ENCODE peak calls at places on chromosomes 16 and 17, in ten cellular contexts. One of them, this sample, is unnamed.

GRCh38 chr16:11058820-11059219 is 114.5 kb downstream of the CLEC16A start:
- ATAC-seq in effector memory CD8-positive, alpha-beta T cell: no peak
- ATAC-seq in activated B cell treated with CpG ODN at 0.5 μM for 24 hours: no peak
- ATAC-seq in naive thymus-derived CD8-positive, alpha-beta T cell: no peak
- ATAC-seq in thoracic aorta: no peak
- ATAC-seq in PC-3: no peak
- ATAC-seq in activated T-cell treated with anti-CD3 and anti-CD28 coated beads, Interleukin-2, amount 50 U/mL, for 4 hours: no peak
- ATAC-seq in T-cell: no peak
- ATAC-seq in CD4-positive, alpha-beta T cell: no peak
- ATAC-seq in activated CD4-positive, alpha-beta T cell treated with anti-CD3 and anti-CD28 coated beads for 36 hours: no peak
- ATAC-seq in this sample: no peak

GRCh38 chr16:87060026-87060986 is 256.9 kb downstream of the C16orf95 start:
- ATAC-seq in activated T-cell treated with anti-CD3 and anti-CD28 coated beads, Interleukin-2, amount 50 U/mL, for 4 hours: no peak
- ATAC-seq in activated B cell treated with CpG ODN at 0.5 μM for 24 hours: no peak
- ATAC-seq in naive thymus-derived CD8-positive, alpha-beta T cell: no peak
- ATAC-seq in CD4-positive, alpha-beta T cell: no peak
- ATAC-seq in thoracic aorta: peak; percentile 51
- ATAC-seq in effector memory CD8-positive, alpha-beta T cell: no peak
- ATAC-seq in PC-3: no peak
- ATAC-seq in T-cell: no peak
- ATAC-seq in activated CD4-positive, alpha-beta T cell treated with anti-CD3 and anti-CD28 coated beads for 36 hours: no peak
- ATAC-seq in this sample: no peak

GRCh38 chr17:4945176-4945943 is 3.0 kb downstream of the PFN1 start:
- ATAC-seq in activated CD4-positive, alpha-beta T cell treated with anti-CD3 and anti-CD28 coated beads for 36 hours: peak; percentile 47
- ATAC-seq in naive thymus-derived CD8-positive, alpha-beta T cell: no peak
- ATAC-seq in T-cell: no peak
- ATAC-seq in activated T-cell treated with anti-CD3 and anti-CD28 coated beads, Interleukin-2, amount 50 U/mL, for 4 hours: peak; percentile 33
- ATAC-seq in PC-3: peak; percentile 27
- ATAC-seq in CD4-positive, alpha-beta T cell: peak; percentile 17
- ATAC-seq in thoracic aorta: peak; percentile 50
- ATAC-seq in activated B cell treated with CpG ODN at 0.5 μM for 24 hours: peak; percentile 25
- ATAC-seq in effector memory CD8-positive, alpha-beta T cell: peak; percentile 25
- ATAC-seq in this sample: peak; percentile 59

GRCh38 chr16:19297454-19297853 is 11.9 kb downstream of the CLEC19A start:
- ATAC-seq in activated CD4-positive, alpha-beta T cell treated with anti-CD3 and anti-CD28 coated beads for 36 hours: no peak
- ATAC-seq in PC-3: no peak
- ATAC-seq in activated B cell treated with CpG ODN at 0.5 μM for 24 hours: no peak
- ATAC-seq in effector memory CD8-positive, alpha-beta T cell: no peak
- ATAC-seq in naive thymus-derived CD8-positive, alpha-beta T cell: no peak
- ATAC-seq in T-cell: no peak
- ATAC-seq in activated T-cell treated with anti-CD3 and anti-CD28 coated beads, Interleukin-2, amount 50 U/mL, for 4 hours: no peak
- ATAC-seq in thoracic aorta: no peak
- ATAC-seq in CD4-positive, alpha-beta T cell: no peak
- ATAC-seq in this sample: no peak

GRCh38 chr17:77049440-77049839 is 91.3 kb upstream of the SEC14L1 start:
- ATAC-seq in PC-3: peak; percentile 31
- ATAC-seq in naive thymus-derived CD8-positive, alpha-beta T cell: no peak
- ATAC-seq in activated B cell treated with CpG ODN at 0.5 μM for 24 hours: no peak
- ATAC-seq in thoracic aorta: no peak
- ATAC-seq in T-cell: no peak
- ATAC-seq in activated T-cell treated with anti-CD3 and anti-CD28 coated beads, Interleukin-2, amount 50 U/mL, for 4 hours: no peak
- ATAC-seq in effector memory CD8-positive, alpha-beta T cell: no peak
- ATAC-seq in activated CD4-positive, alpha-beta T cell treated with anti-CD3 and anti-CD28 coated beads for 36 hours: no peak
- ATAC-seq in CD4-positive, alpha-beta T cell: no peak
- ATAC-seq in this sample: no peak

GRCh38 chr17:31564883-31565297 is 173.4 kb downstream of the RAB11FIP4 start:
- ATAC-seq in activated T-cell treated with anti-CD3 and anti-CD28 coated beads, Interleukin-2, amount 50 U/mL, for 4 hours: no peak
- ATAC-seq in CD4-positive, alpha-beta T cell: no peak
- ATAC-seq in activated B cell treated with CpG ODN at 0.5 μM for 24 hours: no peak
- ATAC-seq in activated CD4-positive, alpha-beta T cell treated with anti-CD3 and anti-CD28 coated beads for 36 hours: no peak
- ATAC-seq in PC-3: no peak
- ATAC-seq in effector memory CD8-positive, alpha-beta T cell: no peak
- ATAC-seq in T-cell: no peak
- ATAC-seq in thoracic aorta: no peak
- ATAC-seq in naive thymus-derived CD8-positive, alpha-beta T cell: no peak
- ATAC-seq in this sample: no peak

GRCh38 chr17:47934856-47935255 is 6.5 kb upstream of the PNPO start:
- ATAC-seq in activated CD4-positive, alpha-beta T cell treated with anti-CD3 and anti-CD28 coated beads for 36 hours: no peak
- ATAC-seq in thoracic aorta: no peak
- ATAC-seq in T-cell: no peak
- ATAC-seq in CD4-positive, alpha-beta T cell: no peak
- ATAC-seq in PC-3: peak; percentile 26
- ATAC-seq in activated T-cell treated with anti-CD3 and anti-CD28 coated beads, Interleukin-2, amount 50 U/mL, for 4 hours: no peak
- ATAC-seq in activated B cell treated with CpG ODN at 0.5 μM for 24 hours: no peak
- ATAC-seq in naive thymus-derived CD8-positive, alpha-beta T cell: no peak
- ATAC-seq in effector memory CD8-positive, alpha-beta T cell: no peak
- ATAC-seq in this sample: no peak

GRCh38 chr17:77332034-77332971 is 191.5 kb downstream of the SEC14L1 start:
- ATAC-seq in activated T-cell treated with anti-CD3 and anti-CD28 coated beads, Interleukin-2, amount 50 U/mL, for 4 hours: peak; percentile 33
- ATAC-seq in T-cell: peak; percentile 73
- ATAC-seq in activated B cell treated with CpG ODN at 0.5 μM for 24 hours: peak; percentile 16
- ATAC-seq in naive thymus-derived CD8-positive, alpha-beta T cell: peak; percentile 69
- ATAC-seq in effector memory CD8-positive, alpha-beta T cell: peak; percentile 67
- ATAC-seq in CD4-positive, alpha-beta T cell: peak; percentile 47
- ATAC-seq in thoracic aorta: no peak
- ATAC-seq in PC-3: peak; percentile 3
- ATAC-seq in activated CD4-positive, alpha-beta T cell treated with anti-CD3 and anti-CD28 coated beads for 36 hours: peak; percentile 14
- ATAC-seq in this sample: peak; percentile 43

GRCh38 chr16:84927621-84928591 is 83.4 kb downstream of the ZDHHC7 start:
- ATAC-seq in PC-3: no peak
- ATAC-seq in effector memory CD8-positive, alpha-beta T cell: no peak
- ATAC-seq in CD4-positive, alpha-beta T cell: no peak
- ATAC-seq in thoracic aorta: no peak
- ATAC-seq in activated CD4-positive, alpha-beta T cell treated with anti-CD3 and anti-CD28 coated beads for 36 hours: no peak
- ATAC-seq in T-cell: no peak
- ATAC-seq in activated T-cell treated with anti-CD3 and anti-CD28 coated beads, Interleukin-2, amount 50 U/mL, for 4 hours: no peak
- ATAC-seq in naive thymus-derived CD8-positive, alpha-beta T cell: no peak
- ATAC-seq in activated B cell treated with CpG ODN at 0.5 μM for 24 hours: no peak
- ATAC-seq in this sample: no peak

GRCh38 chr17:62206550-62206949 is 141.5 kb upstream of the MED13 start:
- ATAC-seq in T-cell: no peak
- ATAC-seq in thoracic aorta: no peak
- ATAC-seq in CD4-positive, alpha-beta T cell: no peak
- ATAC-seq in activated CD4-positive, alpha-beta T cell treated with anti-CD3 and anti-CD28 coated beads for 36 hours: no peak
- ATAC-seq in activated T-cell treated with anti-CD3 and anti-CD28 coated beads, Interleukin-2, amount 50 U/mL, for 4 hours: no peak
- ATAC-seq in PC-3: no peak
- ATAC-seq in effector memory CD8-positive, alpha-beta T cell: no peak
- ATAC-seq in naive thymus-derived CD8-positive, alpha-beta T cell: no peak
- ATAC-seq in activated B cell treated with CpG ODN at 0.5 μM for 24 hours: no peak
- ATAC-seq in this sample: no peak

GRCh38 chr17:50201226-50201854 is at the start of gene COL1A1:
- ATAC-seq in effector memory CD8-positive, alpha-beta T cell: no peak
- ATAC-seq in thoracic aorta: peak; percentile 7
- ATAC-seq in naive thymus-derived CD8-positive, alpha-beta T cell: no peak
- ATAC-seq in activated CD4-positive, alpha-beta T cell treated with anti-CD3 and anti-CD28 coated beads for 36 hours: no peak
- ATAC-seq in PC-3: no peak
- ATAC-seq in activated B cell treated with CpG ODN at 0.5 μM for 24 hours: no peak
- ATAC-seq in activated T-cell treated with anti-CD3 and anti-CD28 coated beads, Interleukin-2, amount 50 U/mL, for 4 hours: no peak
- ATAC-seq in T-cell: no peak
- ATAC-seq in CD4-positive, alpha-beta T cell: no peak
- ATAC-seq in this sample: no peak

GRCh38 chr17:58525239-58525638 is 10.8 kb upstream of the MTMR4 start:
- ATAC-seq in CD4-positive, alpha-beta T cell: no peak
- ATAC-seq in activated CD4-positive, alpha-beta T cell treated with anti-CD3 and anti-CD28 coated beads for 36 hours: no peak
- ATAC-seq in activated T-cell treated with anti-CD3 and anti-CD28 coated beads, Interleukin-2, amount 50 U/mL, for 4 hours: no peak
- ATAC-seq in PC-3: no peak
- ATAC-seq in T-cell: no peak
- ATAC-seq in naive thymus-derived CD8-positive, alpha-beta T cell: no peak
- ATAC-seq in activated B cell treated with CpG ODN at 0.5 μM for 24 hours: no peak
- ATAC-seq in thoracic aorta: peak; percentile 56
- ATAC-seq in effector memory CD8-positive, alpha-beta T cell: no peak
- ATAC-seq in this sample: no peak

GRCh38 chr17:32523827-32524552 is 37.2 kb downstream of the CDK5R1 start:
- ATAC-seq in thoracic aorta: no peak
- ATAC-seq in CD4-positive, alpha-beta T cell: peak; percentile 32
- ATAC-seq in activated B cell treated with CpG ODN at 0.5 μM for 24 hours: peak; percentile 53
- ATAC-seq in activated T-cell treated with anti-CD3 and anti-CD28 coated beads, Interleukin-2, amount 50 U/mL, for 4 hours: peak; percentile 51
- ATAC-seq in effector memory CD8-positive, alpha-beta T cell: peak; percentile 35
- ATAC-seq in PC-3: no peak
- ATAC-seq in activated CD4-positive, alpha-beta T cell treated with anti-CD3 and anti-CD28 coated beads for 36 hours: peak; percentile 61
- ATAC-seq in T-cell: peak; percentile 54
- ATAC-seq in naive thymus-derived CD8-positive, alpha-beta T cell: no peak
- ATAC-seq in this sample: peak; percentile 63

GRCh38 chr16:56510544-56510943 is 9.3 kb downstream of the BBS2 start:
- ATAC-seq in activated CD4-positive, alpha-beta T cell treated with anti-CD3 and anti-CD28 coated beads for 36 hours: no peak
- ATAC-seq in naive thymus-derived CD8-positive, alpha-beta T cell: no peak
- ATAC-seq in thoracic aorta: no peak
- ATAC-seq in activated T-cell treated with anti-CD3 and anti-CD28 coated beads, Interleukin-2, amount 50 U/mL, for 4 hours: no peak
- ATAC-seq in CD4-positive, alpha-beta T cell: no peak
- ATAC-seq in PC-3: no peak
- ATAC-seq in activated B cell treated with CpG ODN at 0.5 μM for 24 hours: no peak
- ATAC-seq in effector memory CD8-positive, alpha-beta T cell: no peak
- ATAC-seq in T-cell: no peak
- ATAC-seq in this sample: no peak

GRCh38 chr17:8506145-8506544 is 70.5 kb downstream of the NDEL1 start:
- ATAC-seq in naive thymus-derived CD8-positive, alpha-beta T cell: no peak
- ATAC-seq in PC-3: no peak
- ATAC-seq in activated B cell treated with CpG ODN at 0.5 μM for 24 hours: no peak
- ATAC-seq in activated CD4-positive, alpha-beta T cell treated with anti-CD3 and anti-CD28 coated beads for 36 hours: no peak
- ATAC-seq in activated T-cell treated with anti-CD3 and anti-CD28 coated beads, Interleukin-2, amount 50 U/mL, for 4 hours: no peak
- ATAC-seq in CD4-positive, alpha-beta T cell: no peak
- ATAC-seq in effector memory CD8-positive, alpha-beta T cell: no peak
- ATAC-seq in T-cell: no peak
- ATAC-seq in thoracic aorta: no peak
- ATAC-seq in this sample: no peak

GRCh38 chr17:66753126-66753920 is 81.6 kb upstream of the CACNG5 start:
- ATAC-seq in PC-3: no peak
- ATAC-seq in thoracic aorta: no peak
- ATAC-seq in activated T-cell treated with anti-CD3 and anti-CD28 coated beads, Interleukin-2, amount 50 U/mL, for 4 hours: no peak
- ATAC-seq in activated B cell treated with CpG ODN at 0.5 μM for 24 hours: no peak
- ATAC-seq in CD4-positive, alpha-beta T cell: no peak
- ATAC-seq in naive thymus-derived CD8-positive, alpha-beta T cell: no peak
- ATAC-seq in T-cell: no peak
- ATAC-seq in effector memory CD8-positive, alpha-beta T cell: no peak
- ATAC-seq in activated CD4-positive, alpha-beta T cell treated with anti-CD3 and anti-CD28 coated beads for 36 hours: no peak
- ATAC-seq in this sample: no peak

GRCh38 chr17:35016369-35016768 is 36.1 kb downstream of the LIG3 start:
- ATAC-seq in naive thymus-derived CD8-positive, alpha-beta T cell: no peak
- ATAC-seq in thoracic aorta: no peak
- ATAC-seq in activated CD4-positive, alpha-beta T cell treated with anti-CD3 and anti-CD28 coated beads for 36 hours: no peak
- ATAC-seq in effector memory CD8-positive, alpha-beta T cell: no peak
- ATAC-seq in CD4-positive, alpha-beta T cell: no peak
- ATAC-seq in activated T-cell treated with anti-CD3 and anti-CD28 coated beads, Interleukin-2, amount 50 U/mL, for 4 hours: no peak
- ATAC-seq in activated B cell treated with CpG ODN at 0.5 μM for 24 hours: no peak
- ATAC-seq in PC-3: no peak
- ATAC-seq in T-cell: no peak
- ATAC-seq in this sample: no peak

GRCh38 chr17:62963296-62963695 is 2.7 kb upstream of the TANC2 start:
- ATAC-seq in effector memory CD8-positive, alpha-beta T cell: no peak
- ATAC-seq in activated B cell treated with CpG ODN at 0.5 μM for 24 hours: no peak
- ATAC-seq in CD4-positive, alpha-beta T cell: no peak
- ATAC-seq in activated T-cell treated with anti-CD3 and anti-CD28 coated beads, Interleukin-2, amount 50 U/mL, for 4 hours: no peak
- ATAC-seq in naive thymus-derived CD8-positive, alpha-beta T cell: no peak
- ATAC-seq in T-cell: no peak
- ATAC-seq in PC-3: peak; percentile 57
- ATAC-seq in activated CD4-positive, alpha-beta T cell treated with anti-CD3 and anti-CD28 coated beads for 36 hours: no peak
- ATAC-seq in thoracic aorta: no peak
- ATAC-seq in this sample: no peak

GRCh38 chr16:72938426-72939164 is 109.3 kb downstream of the ZFHX3 start:
- ATAC-seq in thoracic aorta: peak; percentile 88
- ATAC-seq in T-cell: no peak
- ATAC-seq in activated B cell treated with CpG ODN at 0.5 μM for 24 hours: no peak
- ATAC-seq in activated CD4-positive, alpha-beta T cell treated with anti-CD3 and anti-CD28 coated beads for 36 hours: no peak
- ATAC-seq in CD4-positive, alpha-beta T cell: no peak
- ATAC-seq in effector memory CD8-positive, alpha-beta T cell: no peak
- ATAC-seq in naive thymus-derived CD8-positive, alpha-beta T cell: no peak
- ATAC-seq in activated T-cell treated with anti-CD3 and anti-CD28 coated beads, Interleukin-2, amount 50 U/mL, for 4 hours: no peak
- ATAC-seq in PC-3: peak; percentile 98
- ATAC-seq in this sample: no peak

GRCh38 chr17:29645516-29646051 is 22.9 kb upstream of the CORO6 start:
- ATAC-seq in T-cell: no peak
- ATAC-seq in thoracic aorta: peak; percentile 76
- ATAC-seq in effector memory CD8-positive, alpha-beta T cell: no peak
- ATAC-seq in PC-3: no peak
- ATAC-seq in activated CD4-positive, alpha-beta T cell treated with anti-CD3 and anti-CD28 coated beads for 36 hours: peak; percentile 36
- ATAC-seq in activated T-cell treated with anti-CD3 and anti-CD28 coated beads, Interleukin-2, amount 50 U/mL, for 4 hours: no peak
- ATAC-seq in CD4-positive, alpha-beta T cell: no peak
- ATAC-seq in activated B cell treated with CpG ODN at 0.5 μM for 24 hours: no peak
- ATAC-seq in naive thymus-derived CD8-positive, alpha-beta T cell: no peak
- ATAC-seq in this sample: peak; percentile 45

GRCh38 chr16:67451704-67452435 is 20.9 kb downstream of the HSD11B2 start:
- ATAC-seq in CD4-positive, alpha-beta T cell: no peak
- ATAC-seq in activated CD4-positive, alpha-beta T cell treated with anti-CD3 and anti-CD28 coated beads for 36 hours: no peak
- ATAC-seq in activated T-cell treated with anti-CD3 and anti-CD28 coated beads, Interleukin-2, amount 50 U/mL, for 4 hours: no peak
- ATAC-seq in thoracic aorta: no peak
- ATAC-seq in activated B cell treated with CpG ODN at 0.5 μM for 24 hours: no peak
- ATAC-seq in effector memory CD8-positive, alpha-beta T cell: no peak
- ATAC-seq in naive thymus-derived CD8-positive, alpha-beta T cell: no peak
- ATAC-seq in PC-3: peak; percentile 90
- ATAC-seq in T-cell: no peak
- ATAC-seq in this sample: no peak

GRCh38 chr16:24511174-24511573 is 28.2 kb upstream of the RBBP6 start:
- ATAC-seq in CD4-positive, alpha-beta T cell: no peak
- ATAC-seq in activated T-cell treated with anti-CD3 and anti-CD28 coated beads, Interleukin-2, amount 50 U/mL, for 4 hours: no peak
- ATAC-seq in activated CD4-positive, alpha-beta T cell treated with anti-CD3 and anti-CD28 coated beads for 36 hours: no peak
- ATAC-seq in effector memory CD8-positive, alpha-beta T cell: no peak
- ATAC-seq in naive thymus-derived CD8-positive, alpha-beta T cell: no peak
- ATAC-seq in activated B cell treated with CpG ODN at 0.5 μM for 24 hours: no peak
- ATAC-seq in T-cell: no peak
- ATAC-seq in thoracic aorta: no peak
- ATAC-seq in PC-3: no peak
- ATAC-seq in this sample: no peak

GRCh38 chr16:55944377-55944802 is 69.2 kb upstream of the CES5A start:
- ATAC-seq in CD4-positive, alpha-beta T cell: peak; percentile 37
- ATAC-seq in effector memory CD8-positive, alpha-beta T cell: peak; percentile 56
- ATAC-seq in activated CD4-positive, alpha-beta T cell treated with anti-CD3 and anti-CD28 coated beads for 36 hours: peak; percentile 39
- ATAC-seq in thoracic aorta: no peak
- ATAC-seq in activated B cell treated with CpG ODN at 0.5 μM for 24 hours: no peak
- ATAC-seq in activated T-cell treated with anti-CD3 and anti-CD28 coated beads, Interleukin-2, amount 50 U/mL, for 4 hours: peak; percentile 54
- ATAC-seq in naive thymus-derived CD8-positive, alpha-beta T cell: no peak
- ATAC-seq in PC-3: peak; percentile 55
- ATAC-seq in T-cell: no peak
- ATAC-seq in this sample: peak; percentile 54

GRCh38 chr17:38667787-38668122 is 7.0 kb downstream of the EPOP start:
- ATAC-seq in CD4-positive, alpha-beta T cell: peak; percentile 22
- ATAC-seq in thoracic aorta: no peak
- ATAC-seq in activated CD4-positive, alpha-beta T cell treated with anti-CD3 and anti-CD28 coated beads for 36 hours: peak; percentile 3
- ATAC-seq in activated B cell treated with CpG ODN at 0.5 μM for 24 hours: no peak
- ATAC-seq in effector memory CD8-positive, alpha-beta T cell: no peak
- ATAC-seq in PC-3: no peak
- ATAC-seq in T-cell: no peak
- ATAC-seq in naive thymus-derived CD8-positive, alpha-beta T cell: no peak
- ATAC-seq in activated T-cell treated with anti-CD3 and anti-CD28 coated beads, Interleukin-2, amount 50 U/mL, for 4 hours: no peak
- ATAC-seq in this sample: no peak

GRCh38 chr16:58638148-58639036 is 8.8 kb upstream of the CNOT1 start:
- ATAC-seq in thoracic aorta: peak; percentile 89
- ATAC-seq in PC-3: peak; percentile 97
- ATAC-seq in activated CD4-positive, alpha-beta T cell treated with anti-CD3 and anti-CD28 coated beads for 36 hours: no peak
- ATAC-seq in activated B cell treated with CpG ODN at 0.5 μM for 24 hours: no peak
- ATAC-seq in T-cell: no peak
- ATAC-seq in naive thymus-derived CD8-positive, alpha-beta T cell: no peak
- ATAC-seq in activated T-cell treated with anti-CD3 and anti-CD28 coated beads, Interleukin-2, amount 50 U/mL, for 4 hours: no peak
- ATAC-seq in effector memory CD8-positive, alpha-beta T cell: no peak
- ATAC-seq in CD4-positive, alpha-beta T cell: no peak
- ATAC-seq in this sample: no peak

GRCh38 chr17:68950725-68951124 is 4.5 kb downstream of the ABCA8 start:
- ATAC-seq in naive thymus-derived CD8-positive, alpha-beta T cell: no peak
- ATAC-seq in PC-3: no peak
- ATAC-seq in thoracic aorta: no peak
- ATAC-seq in effector memory CD8-positive, alpha-beta T cell: no peak
- ATAC-seq in activated T-cell treated with anti-CD3 and anti-CD28 coated beads, Interleukin-2, amount 50 U/mL, for 4 hours: no peak
- ATAC-seq in activated CD4-positive, alpha-beta T cell treated with anti-CD3 and anti-CD28 coated beads for 36 hours: no peak
- ATAC-seq in activated B cell treated with CpG ODN at 0.5 μM for 24 hours: no peak
- ATAC-seq in CD4-positive, alpha-beta T cell: no peak
- ATAC-seq in T-cell: no peak
- ATAC-seq in this sample: no peak

GRCh38 chr17:17957584-17957916 is 14.7 kb downstream of the TOM1L2 start:
- ATAC-seq in thoracic aorta: no peak
- ATAC-seq in activated T-cell treated with anti-CD3 and anti-CD28 coated beads, Interleukin-2, amount 50 U/mL, for 4 hours: no peak
- ATAC-seq in activated B cell treated with CpG ODN at 0.5 μM for 24 hours: no peak
- ATAC-seq in PC-3: no peak
- ATAC-seq in activated CD4-positive, alpha-beta T cell treated with anti-CD3 and anti-CD28 coated beads for 36 hours: no peak
- ATAC-seq in effector memory CD8-positive, alpha-beta T cell: peak; percentile 6
- ATAC-seq in T-cell: no peak
- ATAC-seq in naive thymus-derived CD8-positive, alpha-beta T cell: no peak
- ATAC-seq in CD4-positive, alpha-beta T cell: no peak
- ATAC-seq in this sample: peak; percentile 18

GRCh38 chr17:37028040-37028439 is 79.3 kb downstream of the AATF start:
- ATAC-seq in activated CD4-positive, alpha-beta T cell treated with anti-CD3 and anti-CD28 coated beads for 36 hours: no peak
- ATAC-seq in activated B cell treated with CpG ODN at 0.5 μM for 24 hours: no peak
- ATAC-seq in T-cell: no peak
- ATAC-seq in effector memory CD8-positive, alpha-beta T cell: no peak
- ATAC-seq in thoracic aorta: no peak
- ATAC-seq in activated T-cell treated with anti-CD3 and anti-CD28 coated beads, Interleukin-2, amount 50 U/mL, for 4 hours: no peak
- ATAC-seq in PC-3: no peak
- ATAC-seq in naive thymus-derived CD8-positive, alpha-beta T cell: no peak
- ATAC-seq in CD4-positive, alpha-beta T cell: no peak
- ATAC-seq in this sample: no peak

This sample was measured in activated T-helper 17 cell treated with anti-CD3 and anti-CD28 coated beads, Interleukin-2, amount 50 U/mL, for 72 hours.